ENCODE peak calls at places on chromosomes 3 and 15, in ten cellular contexts. One of them, this sample, is unnamed.

GRCh38 chr15:46442901-46443590 is 808.2 kb downstream of the SQOR start:
- DNase-seq in A549: no peak
- DNase-seq in HFFc6: peak; percentile 52
- DNase-seq in GM10248: no peak
- DNase-seq in psoas muscle: no peak
- DNase-seq in MCF 10A: no peak
- DNase-seq in tibial nerve: no peak
- DNase-seq in osteocyte: no peak
- DNase-seq in adrenal gland: no peak
- DNase-seq in cardiac muscle cell: no peak
- DNase-seq in this sample: no peak

GRCh38 chr15:99098991-99099390 is 5.9 kb upstream of the SYNM start:
- DNase-seq in A549: no peak
- DNase-seq in HFFc6: no peak
- DNase-seq in GM10248: no peak
- DNase-seq in psoas muscle: no peak
- DNase-seq in MCF 10A: no peak
- DNase-seq in tibial nerve: no peak
- DNase-seq in osteocyte: no peak
- DNase-seq in adrenal gland: no peak
- DNase-seq in cardiac muscle cell: no peak
- DNase-seq in this sample: no peak

GRCh38 chr15:64089553-64090280 is 3.9 kb downstream of the CIAO2A start:
- DNase-seq in A549: no peak
- DNase-seq in HFFc6: no peak
- DNase-seq in GM10248: peak; percentile 60
- DNase-seq in psoas muscle: no peak
- DNase-seq in MCF 10A: no peak
- DNase-seq in tibial nerve: no peak
- DNase-seq in osteocyte: no peak
- DNase-seq in adrenal gland: no peak
- DNase-seq in cardiac muscle cell: no peak
- DNase-seq in this sample: no peak

GRCh38 chr3:11636372-11636760 is 7.3 kb downstream of the VGLL4 start:
- DNase-seq in A549: no peak
- DNase-seq in HFFc6: no peak
- DNase-seq in GM10248: no peak
- DNase-seq in psoas muscle: no peak
- DNase-seq in MCF 10A: no peak
- DNase-seq in tibial nerve: no peak
- DNase-seq in osteocyte: no peak
- DNase-seq in adrenal gland: no peak
- DNase-seq in cardiac muscle cell: no peak
- DNase-seq in this sample: no peak

GRCh38 chr3:112086857-112087524 is 802 bp downstream of the C3orf52 start:
- DNase-seq in A549: peak; percentile 37
- DNase-seq in HFFc6: peak; percentile 73
- DNase-seq in GM10248: no peak
- DNase-seq in psoas muscle: no peak
- DNase-seq in MCF 10A: peak; percentile 61
- DNase-seq in tibial nerve: no peak
- DNase-seq in osteocyte: no peak
- DNase-seq in adrenal gland: no peak
- DNase-seq in cardiac muscle cell: peak; percentile 24
- DNase-seq in this sample: no peak

GRCh38 chr3:17629400-17629799 is 113.0 kb downstream of the TBC1D5 start:
- DNase-seq in A549: no peak
- DNase-seq in HFFc6: no peak
- DNase-seq in GM10248: no peak
- DNase-seq in psoas muscle: no peak
- DNase-seq in MCF 10A: no peak
- DNase-seq in tibial nerve: no peak
- DNase-seq in osteocyte: no peak
- DNase-seq in adrenal gland: no peak
- DNase-seq in cardiac muscle cell: no peak
- DNase-seq in this sample: no peak

GRCh38 chr3:194536883-194537637 is 50.3 kb upstream of the ATP13A3 start:
- DNase-seq in A549: no peak
- DNase-seq in HFFc6: peak; percentile 28
- DNase-seq in GM10248: no peak
- DNase-seq in psoas muscle: peak; percentile 29
- DNase-seq in MCF 10A: peak; percentile 72
- DNase-seq in tibial nerve: no peak
- DNase-seq in osteocyte: no peak
- DNase-seq in adrenal gland: peak; percentile 73
- DNase-seq in cardiac muscle cell: no peak
- DNase-seq in this sample: no peak

GRCh38 chr3:157700405-157700804 is 197.2 kb upstream of the VEPH1 start:
- DNase-seq in A549: no peak
- DNase-seq in HFFc6: no peak
- DNase-seq in GM10248: no peak
- DNase-seq in psoas muscle: no peak
- DNase-seq in MCF 10A: peak; percentile 16
- DNase-seq in tibial nerve: no peak
- DNase-seq in osteocyte: no peak
- DNase-seq in adrenal gland: no peak
- DNase-seq in cardiac muscle cell: peak; percentile 32
- DNase-seq in this sample: no peak

GRCh38 chr15:33461671-33462070 is 150.9 kb downstream of the RYR3 start:
- DNase-seq in A549: no peak
- DNase-seq in HFFc6: no peak
- DNase-seq in GM10248: no peak
- DNase-seq in psoas muscle: no peak
- DNase-seq in MCF 10A: no peak
- DNase-seq in tibial nerve: no peak
- DNase-seq in osteocyte: no peak
- DNase-seq in adrenal gland: no peak
- DNase-seq in cardiac muscle cell: no peak
- DNase-seq in this sample: no peak

GRCh38 chr3:115615001-115615447 is 8.3 kb upstream of the GAP43 start:
- DNase-seq in A549: no peak
- DNase-seq in HFFc6: no peak
- DNase-seq in GM10248: no peak
- DNase-seq in psoas muscle: no peak
- DNase-seq in MCF 10A: peak; percentile 54
- DNase-seq in tibial nerve: no peak
- DNase-seq in osteocyte: no peak
- DNase-seq in adrenal gland: no peak
- DNase-seq in cardiac muscle cell: no peak
- DNase-seq in this sample: no peak

GRCh38 chr15:100216177-100216576 is 125.6 kb downstream of the ADAMTS17 start:
- DNase-seq in A549: no peak
- DNase-seq in HFFc6: no peak
- DNase-seq in GM10248: no peak
- DNase-seq in psoas muscle: no peak
- DNase-seq in MCF 10A: no peak
- DNase-seq in tibial nerve: no peak
- DNase-seq in osteocyte: no peak
- DNase-seq in adrenal gland: peak; percentile 86
- DNase-seq in cardiac muscle cell: no peak
- DNase-seq in this sample: no peak

GRCh38 chr3:32963871-32964270 is 12.4 kb downstream of the CCR4 start:
- DNase-seq in A549: no peak
- DNase-seq in HFFc6: no peak
- DNase-seq in GM10248: no peak
- DNase-seq in psoas muscle: no peak
- DNase-seq in MCF 10A: no peak
- DNase-seq in tibial nerve: no peak
- DNase-seq in osteocyte: no peak
- DNase-seq in adrenal gland: no peak
- DNase-seq in cardiac muscle cell: no peak
- DNase-seq in this sample: no peak

GRCh38 chr3:189108032-189108431 is 63.7 kb upstream of the TPRG1 start:
- DNase-seq in A549: no peak
- DNase-seq in HFFc6: no peak
- DNase-seq in GM10248: no peak
- DNase-seq in psoas muscle: no peak
- DNase-seq in MCF 10A: no peak
- DNase-seq in tibial nerve: no peak
- DNase-seq in osteocyte: no peak
- DNase-seq in adrenal gland: no peak
- DNase-seq in cardiac muscle cell: peak; percentile 6
- DNase-seq in this sample: no peak

GRCh38 chr15:99408236-99409096 is 157.2 kb downstream of the LRRC28 start:
- DNase-seq in A549: no peak
- DNase-seq in HFFc6: peak; percentile 70
- DNase-seq in GM10248: peak; percentile 5
- DNase-seq in psoas muscle: no peak
- DNase-seq in MCF 10A: peak; percentile 48
- DNase-seq in tibial nerve: no peak
- DNase-seq in osteocyte: no peak
- DNase-seq in adrenal gland: no peak
- DNase-seq in cardiac muscle cell: no peak
- DNase-seq in this sample: no peak

GRCh38 chr15:67501177-67501835 is 19.6 kb upstream of the C15orf61 start:
- DNase-seq in A549: no peak
- DNase-seq in HFFc6: peak; percentile 48
- DNase-seq in GM10248: peak; percentile 22
- DNase-seq in psoas muscle: no peak
- DNase-seq in MCF 10A: peak; percentile 25
- DNase-seq in tibial nerve: no peak
- DNase-seq in osteocyte: no peak
- DNase-seq in adrenal gland: no peak
- DNase-seq in cardiac muscle cell: peak; percentile 9
- DNase-seq in this sample: no peak

GRCh38 chr3:127457094-127457475 is 133.4 kb downstream of the TPRA1 start:
- DNase-seq in A549: no peak
- DNase-seq in HFFc6: peak; percentile 34
- DNase-seq in GM10248: no peak
- DNase-seq in psoas muscle: peak; percentile 46
- DNase-seq in MCF 10A: peak; percentile 81
- DNase-seq in tibial nerve: no peak
- DNase-seq in osteocyte: no peak
- DNase-seq in adrenal gland: peak; percentile 64
- DNase-seq in cardiac muscle cell: peak; percentile 50
- DNase-seq in this sample: no peak

GRCh38 chr3:126137490-126138130 is 42.8 kb downstream of the ALDH1L1 start:
- DNase-seq in A549: no peak
- DNase-seq in HFFc6: no peak
- DNase-seq in GM10248: no peak
- DNase-seq in psoas muscle: peak; percentile 3
- DNase-seq in MCF 10A: no peak
- DNase-seq in tibial nerve: no peak
- DNase-seq in osteocyte: peak; percentile 62
- DNase-seq in adrenal gland: peak; percentile 35
- DNase-seq in cardiac muscle cell: no peak
- DNase-seq in this sample: no peak

GRCh38 chr15:70955151-70955550 is 62.5 kb downstream of the LRRC49 start:
- DNase-seq in A549: no peak
- DNase-seq in HFFc6: peak; percentile 77
- DNase-seq in GM10248: no peak
- DNase-seq in psoas muscle: no peak
- DNase-seq in MCF 10A: no peak
- DNase-seq in tibial nerve: no peak
- DNase-seq in osteocyte: no peak
- DNase-seq in adrenal gland: no peak
- DNase-seq in cardiac muscle cell: no peak
- DNase-seq in this sample: no peak

GRCh38 chr3:74091204-74091603 is 466.5 kb upstream of the PDZRN3 start:
- DNase-seq in A549: no peak
- DNase-seq in HFFc6: no peak
- DNase-seq in GM10248: no peak
- DNase-seq in psoas muscle: no peak
- DNase-seq in MCF 10A: no peak
- DNase-seq in tibial nerve: no peak
- DNase-seq in osteocyte: no peak
- DNase-seq in adrenal gland: no peak
- DNase-seq in cardiac muscle cell: no peak
- DNase-seq in this sample: no peak

GRCh38 chr3:95758707-95759106 is 1055.7 kb upstream of the EPHA6 start:
- DNase-seq in A549: no peak
- DNase-seq in HFFc6: no peak
- DNase-seq in GM10248: no peak
- DNase-seq in psoas muscle: no peak
- DNase-seq in MCF 10A: no peak
- DNase-seq in tibial nerve: no peak
- DNase-seq in osteocyte: no peak
- DNase-seq in adrenal gland: no peak
- DNase-seq in cardiac muscle cell: no peak
- DNase-seq in this sample: no peak

GRCh38 chr3:100150583-100150982 is 36.3 kb upstream of the FILIP1L start:
- DNase-seq in A549: no peak
- DNase-seq in HFFc6: no peak
- DNase-seq in GM10248: no peak
- DNase-seq in psoas muscle: no peak
- DNase-seq in MCF 10A: no peak
- DNase-seq in tibial nerve: no peak
- DNase-seq in osteocyte: no peak
- DNase-seq in adrenal gland: no peak
- DNase-seq in cardiac muscle cell: no peak
- DNase-seq in this sample: no peak

GRCh38 chr3:197682713-197683112 is 54.0 kb downstream of the RUBCN start:
- DNase-seq in A549: no peak
- DNase-seq in HFFc6: no peak
- DNase-seq in GM10248: no peak
- DNase-seq in psoas muscle: no peak
- DNase-seq in MCF 10A: peak; percentile 9
- DNase-seq in tibial nerve: no peak
- DNase-seq in osteocyte: no peak
- DNase-seq in adrenal gland: no peak
- DNase-seq in cardiac muscle cell: peak; percentile 6
- DNase-seq in this sample: no peak
- TF ChIP-seq CTCF in A549: no peak
- TF ChIP-seq CTCF in HFFc6: no peak
- TF ChIP-seq CTCF in GM10248: no peak
- TF ChIP-seq CTCF in psoas muscle: no peak
- TF ChIP-seq CTCF in MCF 10A: no peak
- TF ChIP-seq CTCF in tibial nerve: no peak
- TF ChIP-seq CTCF in osteocyte: no peak
- TF ChIP-seq CTCF in adrenal gland: no peak
- TF ChIP-seq CTCF in cardiac muscle cell: no peak
- TF ChIP-seq CTCF in this sample: no peak

GRCh38 chr3:172303181-172303580 is 145.1 kb downstream of the GHSR start:
- DNase-seq in A549: no peak
- DNase-seq in HFFc6: no peak
- DNase-seq in GM10248: no peak
- DNase-seq in psoas muscle: no peak
- DNase-seq in MCF 10A: no peak
- DNase-seq in tibial nerve: no peak
- DNase-seq in osteocyte: no peak
- DNase-seq in adrenal gland: no peak
- DNase-seq in cardiac muscle cell: no peak
- DNase-seq in this sample: no peak
- TF ChIP-seq CTCF in A549: no peak
- TF ChIP-seq CTCF in HFFc6: no peak
- TF ChIP-seq CTCF in GM10248: no peak
- TF ChIP-seq CTCF in psoas muscle: no peak
- TF ChIP-seq CTCF in MCF 10A: no peak
- TF ChIP-seq CTCF in tibial nerve: no peak
- TF ChIP-seq CTCF in osteocyte: no peak
- TF ChIP-seq CTCF in adrenal gland: no peak
- TF ChIP-seq CTCF in cardiac muscle cell: no peak
- TF ChIP-seq CTCF in this sample: no peak

GRCh38 chr15:75801859-75802593 is 41.2 kb upstream of the UBE2Q2 start:
- DNase-seq in A549: peak; percentile 96
- DNase-seq in HFFc6: peak; percentile 50
- DNase-seq in GM10248: peak; percentile 89
- DNase-seq in psoas muscle: peak; percentile 80
- DNase-seq in MCF 10A: peak; percentile 83
- DNase-seq in tibial nerve: peak; percentile 51
- DNase-seq in osteocyte: peak; percentile 93
- DNase-seq in adrenal gland: peak; percentile 88
- DNase-seq in cardiac muscle cell: peak; percentile 90
- DNase-seq in this sample: peak; percentile 62
- TF ChIP-seq CTCF in A549: peak; percentile 98
- TF ChIP-seq CTCF in HFFc6: peak; percentile 96
- TF ChIP-seq CTCF in GM10248: peak; percentile 63
- TF ChIP-seq CTCF in psoas muscle: peak; percentile 90
- TF ChIP-seq CTCF in MCF 10A: peak; percentile 92
- TF ChIP-seq CTCF in tibial nerve: peak; percentile 96
- TF ChIP-seq CTCF in osteocyte: peak; percentile 91
- TF ChIP-seq CTCF in adrenal gland: peak; percentile 89
- TF ChIP-seq CTCF in cardiac muscle cell: peak; percentile 66
- TF ChIP-seq CTCF in this sample: no peak

GRCh38 chr3:87132801-87133200 is 94.3 kb upstream of the CHMP2B start:
- DNase-seq in A549: no peak
- DNase-seq in HFFc6: no peak
- DNase-seq in GM10248: no peak
- DNase-seq in psoas muscle: no peak
- DNase-seq in MCF 10A: peak; percentile 3
- DNase-seq in tibial nerve: no peak
- DNase-seq in osteocyte: no peak
- DNase-seq in adrenal gland: no peak
- DNase-seq in cardiac muscle cell: no peak
- DNase-seq in this sample: no peak
- TF ChIP-seq CTCF in A549: no peak
- TF ChIP-seq CTCF in HFFc6: no peak
- TF ChIP-seq CTCF in GM10248: no peak
- TF ChIP-seq CTCF in psoas muscle: no peak
- TF ChIP-seq CTCF in MCF 10A: no peak
- TF ChIP-seq CTCF in tibial nerve: no peak
- TF ChIP-seq CTCF in osteocyte: no peak
- TF ChIP-seq CTCF in adrenal gland: no peak
- TF ChIP-seq CTCF in cardiac muscle cell: no peak
- TF ChIP-seq CTCF in this sample: no peak